ENCODE peak calls at places on chromosomes 1 and 21, in nine cellular contexts. One of them, this sample, is unnamed.

GRCh38 chr1:113390871-113391642 is 742 bp downstream of the MAGI3 start:
- DNase-seq in NCI-H2081: peak; percentile 52
- DNase-seq in SK-N-SH: peak; percentile 40
- DNase-seq in HEK293T: peak; percentile 48
- DNase-seq in mesothelial cell of epicardium: peak; percentile 63
- DNase-seq in prostate gland: peak; percentile 60
- DNase-seq in dorsolateral prefrontal cortex: peak; percentile 40
- DNase-seq in activated B cell treated with CpG ODN at 0.5 μM for 24 hours: peak; percentile 34
- DNase-seq in activated naive CD8-positive, alpha-beta T cell treated with anti-CD3 and anti-CD28 coated beads for 36 hours: peak; percentile 60
- DNase-seq in this sample: no peak

GRCh38 chr21:33645730-33646129 is 3.4 kb downstream of the ITSN1 start:
- DNase-seq in prostate gland: no peak
- DNase-seq in dorsolateral prefrontal cortex: no peak
- DNase-seq in mesothelial cell of epicardium: no peak
- DNase-seq in activated B cell treated with CpG ODN at 0.5 μM for 24 hours: no peak
- DNase-seq in SK-N-SH: no peak
- DNase-seq in activated naive CD8-positive, alpha-beta T cell treated with anti-CD3 and anti-CD28 coated beads for 36 hours: no peak
- DNase-seq in HEK293T: no peak
- DNase-seq in NCI-H2081: no peak
- DNase-seq in this sample: no peak

GRCh38 chr1:16189921-16190499 is 22.4 kb downstream of the ARHGEF19 start:
- DNase-seq in activated B cell treated with CpG ODN at 0.5 μM for 24 hours: no peak
- DNase-seq in dorsolateral prefrontal cortex: peak; percentile 90
- DNase-seq in NCI-H2081: peak; percentile 57
- DNase-seq in mesothelial cell of epicardium: no peak
- DNase-seq in activated naive CD8-positive, alpha-beta T cell treated with anti-CD3 and anti-CD28 coated beads for 36 hours: no peak
- DNase-seq in SK-N-SH: peak; percentile 70
- DNase-seq in HEK293T: no peak
- DNase-seq in prostate gland: no peak
- DNase-seq in this sample: no peak

GRCh38 chr1:215568287-215568692 is 1.2 kb downstream of the KCTD3 start:
- DNase-seq in HEK293T: no peak
- DNase-seq in activated naive CD8-positive, alpha-beta T cell treated with anti-CD3 and anti-CD28 coated beads for 36 hours: no peak
- DNase-seq in dorsolateral prefrontal cortex: peak; percentile 5
- DNase-seq in NCI-H2081: peak; percentile 49
- DNase-seq in activated B cell treated with CpG ODN at 0.5 μM for 24 hours: no peak
- DNase-seq in SK-N-SH: peak; percentile 58
- DNase-seq in prostate gland: peak; percentile 53
- DNase-seq in mesothelial cell of epicardium: no peak
- DNase-seq in this sample: no peak

GRCh38 chr1:38029725-38030511 is 16.7 kb downstream of the POU3F1 start:
- DNase-seq in mesothelial cell of epicardium: no peak
- DNase-seq in HEK293T: no peak
- DNase-seq in prostate gland: no peak
- DNase-seq in activated naive CD8-positive, alpha-beta T cell treated with anti-CD3 and anti-CD28 coated beads for 36 hours: peak; percentile 81
- DNase-seq in NCI-H2081: no peak
- DNase-seq in activated B cell treated with CpG ODN at 0.5 μM for 24 hours: peak; percentile 33
- DNase-seq in dorsolateral prefrontal cortex: no peak
- DNase-seq in SK-N-SH: peak; percentile 62
- DNase-seq in this sample: no peak

GRCh38 chr21:42460391-42461184 is 35.4 kb downstream of the RSPH1 start:
- DNase-seq in dorsolateral prefrontal cortex: no peak
- DNase-seq in SK-N-SH: peak; percentile 51
- DNase-seq in mesothelial cell of epicardium: no peak
- DNase-seq in HEK293T: no peak
- DNase-seq in activated naive CD8-positive, alpha-beta T cell treated with anti-CD3 and anti-CD28 coated beads for 36 hours: peak; percentile 64
- DNase-seq in prostate gland: no peak
- DNase-seq in activated B cell treated with CpG ODN at 0.5 μM for 24 hours: peak; percentile 62
- DNase-seq in NCI-H2081: peak; percentile 88
- DNase-seq in this sample: peak; percentile 78

GRCh38 chr1:113942527-113942926 is 13.4 kb downstream of the HIPK1 start:
- DNase-seq in activated B cell treated with CpG ODN at 0.5 μM for 24 hours: no peak
- DNase-seq in SK-N-SH: no peak
- DNase-seq in NCI-H2081: no peak
- DNase-seq in prostate gland: no peak
- DNase-seq in dorsolateral prefrontal cortex: no peak
- DNase-seq in mesothelial cell of epicardium: no peak
- DNase-seq in activated naive CD8-positive, alpha-beta T cell treated with anti-CD3 and anti-CD28 coated beads for 36 hours: no peak
- DNase-seq in HEK293T: no peak
- DNase-seq in this sample: no peak

GRCh38 chr1:188314557-188315137 is 1485.9 kb downstream of the PLA2G4A start:
- DNase-seq in SK-N-SH: peak; percentile 17
- DNase-seq in activated B cell treated with CpG ODN at 0.5 μM for 24 hours: no peak
- DNase-seq in dorsolateral prefrontal cortex: no peak
- DNase-seq in HEK293T: no peak
- DNase-seq in prostate gland: no peak
- DNase-seq in activated naive CD8-positive, alpha-beta T cell treated with anti-CD3 and anti-CD28 coated beads for 36 hours: no peak
- DNase-seq in NCI-H2081: no peak
- DNase-seq in mesothelial cell of epicardium: no peak
- DNase-seq in this sample: no peak

GRCh38 chr1:71228236-71228635 is 147.4 kb upstream of the ZRANB2 start:
- DNase-seq in mesothelial cell of epicardium: no peak
- DNase-seq in HEK293T: no peak
- DNase-seq in prostate gland: no peak
- DNase-seq in activated naive CD8-positive, alpha-beta T cell treated with anti-CD3 and anti-CD28 coated beads for 36 hours: no peak
- DNase-seq in NCI-H2081: no peak
- DNase-seq in SK-N-SH: no peak
- DNase-seq in dorsolateral prefrontal cortex: no peak
- DNase-seq in activated B cell treated with CpG ODN at 0.5 μM for 24 hours: no peak
- DNase-seq in this sample: no peak